ENCODE peak calls at places on chromosomes 1 and 21, in nine cellular contexts. L is testis, J is endothelial cell of umbilical vein, X is heart left ventricle, K is A549, U is uterus, C is Peyer's patch, D is upper lobe of left lung, N is ovary. V is an unnamed sample. For H3K4me1, the result is how much of the 10 kb centered on the place peaks cover.

GRCh38 chr21:16588433-16588860 is 858.7 kb downstream of the USP25 start:
- DNase-seq in L (peak), J (no peak), X (peak), K (peak), U (peak), C (peak), D (peak), N (peak), V (peak)

GRCh38 chr1:185720633-185721272 is 13.4 kb upstream of the HMCN1 start:
- DNase-seq in L (no peak), J (peak), X (peak), K (no peak), U (no peak), C (no peak), D (no peak), N (no peak), V (no peak)

GRCh38 chr1:232899278-232899677 is 51.1 kb upstream of the NTPCR start:
- DNase-seq in L (no peak), J (no peak), X (no peak), K (no peak), U (no peak), C (no peak), D (peak), N (no peak), V (no peak)

GRCh38 chr1:209822706-209823105 is 5.1 kb upstream of the UTP25 start:
- DNase-seq in L (no peak), J (no peak), X (no peak), K (no peak), U (no peak), C (no peak), D (no peak), N (no peak), V (no peak)

GRCh38 chr1:24503003-24503751 is 541 bp downstream of the RCAN3 start:
- DNase-seq in L (no peak), J (no peak), X (peak), K (peak), U (no peak), C (peak), D (no peak), N (no peak), V (no peak)

GRCh38 chr1:154342132-154342531 is 16.8 kb downstream of the ATP8B2 start:
- DNase-seq in L (no peak), J (no peak), X (no peak), K (no peak), U (no peak), C (no peak), D (no peak), N (no peak), V (no peak)

GRCh38 chr1:204080163-204080903 is 7.4 kb downstream of the SOX13 start:
- DNase-seq in L (peak), J (no peak), X (peak), K (peak), U (peak), C (peak), D (peak), N (peak), V (peak)

GRCh38 chr1:23114424-23115079 is 54.1 kb downstream of the LUZP1 start:
- DNase-seq in L (no peak), J (peak), X (no peak), K (no peak), U (no peak), C (no peak), D (no peak), N (no peak), V (no peak)

GRCh38 chr1:31954607-31955283 is 16.6 kb upstream of the PTP4A2 start:
- DNase-seq in L (peak), J (peak), X (peak), K (peak), U (peak), C (peak), D (peak), N (peak), V (peak)

DNA sequence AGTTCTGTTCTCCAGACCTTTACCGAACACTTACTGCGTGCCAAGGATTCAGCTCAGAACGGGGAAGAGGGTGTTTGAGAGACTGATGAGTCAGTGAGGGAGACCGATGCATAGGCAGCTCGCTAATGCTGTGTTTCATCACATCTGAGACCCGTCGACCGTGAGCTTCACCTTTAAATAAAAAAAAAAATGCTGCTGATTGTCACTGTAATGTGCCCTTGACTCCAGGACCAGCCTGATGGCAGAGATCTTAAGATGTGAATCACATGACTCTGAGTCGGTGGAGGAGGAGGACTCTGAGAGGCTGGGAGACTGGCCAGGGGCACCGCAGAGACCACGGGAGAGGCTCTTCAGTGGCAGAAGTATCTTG is 28.8 kb downstream of the SPSB1 start:
- DNase-seq in L (peak), J (no peak), X (no peak), K (no peak), U (peak), C (no peak), D (no peak), N (no peak), V (no peak)
- H3K4me1 ChIP-seq in L (under half), J (under half), X (under half), K (half or more), U (under half), C (half or more), D (under half), N (under half), V (under half)

DNA sequence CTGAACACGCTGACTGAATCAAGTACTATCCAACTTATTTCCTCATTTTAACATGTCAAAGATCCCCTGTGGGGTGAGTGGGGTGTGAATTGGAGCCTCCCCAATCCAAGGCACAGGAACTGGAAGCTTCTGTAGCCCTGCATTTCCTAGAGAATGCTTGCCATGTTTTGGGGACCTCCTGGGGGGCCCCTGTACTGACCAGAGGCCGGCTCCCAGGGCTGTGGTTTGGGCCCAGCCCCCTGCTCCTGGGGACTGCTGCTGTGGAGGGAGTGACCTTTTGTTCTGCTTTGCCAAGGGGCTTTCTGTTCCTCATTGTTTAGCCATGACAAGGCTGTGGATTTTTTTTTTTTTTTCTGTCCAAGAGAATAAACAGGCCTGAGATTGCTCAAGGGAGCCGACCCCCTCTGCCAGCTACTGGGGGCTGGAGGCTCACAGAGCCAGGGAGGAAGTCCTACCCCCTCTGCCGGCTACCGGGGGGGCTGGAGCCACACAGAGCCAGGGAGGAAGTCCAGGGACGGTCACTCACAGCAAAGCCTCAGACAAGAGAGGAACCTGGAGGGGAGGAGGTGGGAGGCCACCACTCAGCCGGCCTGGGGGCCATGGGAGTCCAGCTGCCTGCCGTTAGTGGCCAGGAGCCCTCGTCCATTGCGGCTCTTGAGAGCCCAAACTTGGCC is 17.4 kb downstream of the TNFRSF1B start:
- DNase-seq in L (peak), J (peak), X (peak), K (no peak), U (peak), C (peak), D (no peak), N (peak), V (peak)
- H3K4me3 ChIP-seq in L (no peak), J (no peak), X (peak), K (no peak), U (no peak), C (no peak), D (no peak), N (no peak), V (no peak)

GRCh38 chr1:226798427-226799411 is 59.6 kb upstream of the ITPKB start:
- DNase-seq in L (no peak), J (peak), X (peak), K (no peak), U (no peak), C (peak), D (no peak), N (no peak), V (no peak)
- TF ChIP-seq POLR2A in L (no peak), J (no peak), X (no peak), K (no peak), U (no peak), C (no peak), D (no peak), N (no peak), V (no peak)

DNA sequence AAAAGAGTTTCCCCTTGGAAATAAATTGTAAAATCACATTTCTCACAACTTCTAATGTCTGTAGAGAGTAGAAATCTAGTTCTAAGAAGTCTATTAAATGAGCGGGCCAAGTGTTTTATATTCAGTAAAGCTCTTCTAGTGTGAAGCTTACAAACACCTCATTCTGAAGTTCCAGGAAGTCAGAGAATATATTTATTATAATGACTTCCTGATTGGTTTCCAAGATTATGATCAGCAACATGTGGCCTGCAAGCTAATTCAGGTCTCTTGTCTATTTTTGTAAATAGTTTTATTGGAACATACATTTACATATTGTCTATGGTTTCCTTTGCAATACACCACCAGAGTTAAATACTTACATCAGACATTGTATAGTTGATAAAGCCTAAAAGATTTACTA is 603.9 kb downstream of the AMY1C start:
- DNase-seq in L (no peak), J (no peak), X (no peak), K (no peak), U (no peak), C (no peak), D (no peak), N (no peak), V (no peak)
- H3K4me1 ChIP-seq in L (under half), J (under half), X (under half), K (under half), U (under half), C (under half), D (under half), N (under half), V (under half)

DNA sequence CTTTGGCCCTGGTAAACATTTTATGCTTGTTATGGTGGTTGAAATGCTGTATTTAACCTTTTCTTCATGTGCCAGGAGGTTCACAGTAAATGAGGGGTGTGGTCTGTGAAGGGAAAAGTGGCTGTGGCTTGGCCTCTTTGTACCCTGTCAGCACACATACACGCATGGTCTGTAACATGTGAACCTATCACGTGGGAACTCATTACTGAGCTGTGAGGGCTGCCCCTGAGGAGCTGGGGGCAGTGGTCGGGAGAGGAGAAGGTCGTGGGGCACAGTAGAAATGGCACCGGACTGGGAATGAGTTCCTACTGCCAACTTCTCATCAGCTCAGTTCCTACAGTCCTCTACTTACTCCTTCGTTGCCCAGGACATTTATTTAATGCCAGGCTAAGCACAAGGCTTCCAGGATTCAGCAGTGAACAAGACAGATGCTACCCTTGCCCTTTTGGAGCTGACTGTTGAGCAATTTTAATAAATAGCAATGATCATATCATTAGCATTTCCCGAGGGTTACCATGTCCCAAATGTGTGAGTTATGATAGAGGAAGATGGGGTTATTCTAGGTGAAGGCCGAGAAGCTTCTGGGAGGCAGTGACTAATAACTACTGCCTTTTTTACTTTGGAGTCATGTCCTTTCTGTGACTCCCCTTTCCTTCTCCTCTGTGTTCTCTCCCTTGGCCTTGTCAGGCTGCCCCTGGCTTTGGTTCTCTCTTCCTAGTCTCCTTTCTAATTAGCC is 38.8 kb downstream of the DDR2 start:
- DNase-seq in L (no peak), J (peak), X (no peak), K (no peak), U (no peak), C (no peak), D (no peak), N (no peak), V (no peak)
- H3K4me3 ChIP-seq in L (no peak), J (no peak), X (no peak), K (no peak), U (no peak), C (no peak), D (no peak), N (no peak), V (no peak)

GRCh38 chr1:45610589-45611226 is 13.1 kb downstream of the CCDC17 start:
- DNase-seq in L (no peak), J (no peak), X (no peak), K (no peak), U (no peak), C (no peak), D (no peak), N (no peak), V (no peak)
- TF ChIP-seq POLR2A in L (no peak), J (no peak), X (no peak), K (no peak), U (no peak), C (no peak), D (no peak), N (no peak), V (no peak)

V was measured in right lobe of liver.